ENCODE peak calls at places on chromosomes 2 and 18, in eight cellular contexts. One of them, this sample, is unnamed.

GRCh38 chr2:227411320-227411989 is 23.7 kb upstream of the SCYGR1 start:
- DNase-seq in H9: no peak
- DNase-seq in A549: peak
- DNase-seq in lower lobe of right lung: no peak
- DNase-seq in sigmoid colon: no peak
- DNase-seq in left lung: no peak
- DNase-seq in AG10803: peak
- DNase-seq in HCT116: no peak
- DNase-seq in this sample: no peak

GRCh38 chr2:142734770-142735169 is 142.7 kb upstream of the KYNU start:
- DNase-seq in A549: no peak
- DNase-seq in left lung: no peak
- DNase-seq in AG10803: no peak
- DNase-seq in sigmoid colon: no peak
- DNase-seq in lower lobe of right lung: no peak
- DNase-seq in H9: no peak
- DNase-seq in HCT116: no peak
- DNase-seq in this sample: no peak

GRCh38 chr2:176562359-176563043 is 293.3 kb downstream of the MTX2 start:
- DNase-seq in H9: no peak
- DNase-seq in sigmoid colon: no peak
- DNase-seq in lower lobe of right lung: no peak
- DNase-seq in AG10803: peak
- DNase-seq in HCT116: no peak
- DNase-seq in A549: peak
- DNase-seq in left lung: no peak
- DNase-seq in this sample: no peak

GRCh38 chr2:133817680-133818566 is 249.7 kb upstream of the NCKAP5 start:
- DNase-seq in AG10803: peak
- DNase-seq in lower lobe of right lung: no peak
- DNase-seq in H9: no peak
- DNase-seq in left lung: no peak
- DNase-seq in sigmoid colon: no peak
- DNase-seq in HCT116: peak
- DNase-seq in A549: peak
- DNase-seq in this sample: no peak

GRCh38 chr2:172968061-172968469 is 107.6 kb upstream of the MAP3K20 start:
- DNase-seq in HCT116: no peak
- DNase-seq in AG10803: peak
- DNase-seq in left lung: peak
- DNase-seq in A549: no peak
- DNase-seq in H9: no peak
- DNase-seq in lower lobe of right lung: no peak
- DNase-seq in sigmoid colon: no peak
- DNase-seq in this sample: no peak

GRCh38 chr2:34031097-34031496 is 432.0 kb upstream of the FAM98A start:
- DNase-seq in left lung: no peak
- DNase-seq in A549: no peak
- DNase-seq in HCT116: no peak
- DNase-seq in AG10803: no peak
- DNase-seq in sigmoid colon: no peak
- DNase-seq in H9: no peak
- DNase-seq in lower lobe of right lung: no peak
- DNase-seq in this sample: no peak

GRCh38 chr18:35267161-35267651 is 22.8 kb downstream of the ZSCAN30 start:
- DNase-seq in AG10803: peak
- DNase-seq in HCT116: no peak
- DNase-seq in sigmoid colon: peak
- DNase-seq in A549: no peak
- DNase-seq in lower lobe of right lung: peak
- DNase-seq in left lung: peak
- DNase-seq in H9: peak
- DNase-seq in this sample: peak

GRCh38 chr2:63861220-63861822 is 19.6 kb downstream of the UGP2 start:
- DNase-seq in HCT116: peak
- DNase-seq in A549: peak
- DNase-seq in sigmoid colon: peak
- DNase-seq in left lung: no peak
- DNase-seq in AG10803: peak
- DNase-seq in lower lobe of right lung: no peak
- DNase-seq in H9: no peak
- DNase-seq in this sample: no peak

GRCh38 chr2:35454966-35455638 is 900.5 kb upstream of the CRIM1 start:
- DNase-seq in H9: peak
- DNase-seq in left lung: no peak
- DNase-seq in lower lobe of right lung: no peak
- DNase-seq in A549: peak
- DNase-seq in AG10803: no peak
- DNase-seq in HCT116: peak
- DNase-seq in sigmoid colon: no peak
- DNase-seq in this sample: no peak

GRCh38 chr2:30923575-30923974 is 116.3 kb upstream of the CAPN13 start:
- DNase-seq in left lung: no peak
- DNase-seq in HCT116: no peak
- DNase-seq in lower lobe of right lung: no peak
- DNase-seq in H9: peak
- DNase-seq in AG10803: no peak
- DNase-seq in sigmoid colon: peak
- DNase-seq in A549: no peak
- DNase-seq in this sample: no peak

GRCh38 chr2:46963210-46963609 is 47.6 kb upstream of the MCFD2 start:
- DNase-seq in sigmoid colon: no peak
- DNase-seq in A549: no peak
- DNase-seq in lower lobe of right lung: no peak
- DNase-seq in AG10803: no peak
- DNase-seq in H9: no peak
- DNase-seq in left lung: no peak
- DNase-seq in HCT116: no peak
- DNase-seq in this sample: no peak

GRCh38 chr18:42131044-42131939 is 176.3 kb downstream of the PIK3C3 start:
- DNase-seq in A549: no peak
- DNase-seq in AG10803: no peak
- DNase-seq in sigmoid colon: no peak
- DNase-seq in HCT116: no peak
- DNase-seq in left lung: no peak
- DNase-seq in lower lobe of right lung: no peak
- DNase-seq in H9: no peak
- DNase-seq in this sample: no peak

GRCh38 chr2:15058015-15058414 is 425.5 kb downstream of the LRATD1 start:
- DNase-seq in HCT116: peak
- DNase-seq in sigmoid colon: no peak
- DNase-seq in left lung: no peak
- DNase-seq in H9: no peak
- DNase-seq in lower lobe of right lung: no peak
- DNase-seq in A549: no peak
- DNase-seq in AG10803: no peak
- DNase-seq in this sample: no peak

GRCh38 chr2:241273552-241273988 is 41.9 kb downstream of the HDLBP start:
- DNase-seq in lower lobe of right lung: no peak
- DNase-seq in left lung: no peak
- DNase-seq in HCT116: no peak
- DNase-seq in H9: peak
- DNase-seq in sigmoid colon: no peak
- DNase-seq in AG10803: no peak
- DNase-seq in A549: no peak
- DNase-seq in this sample: no peak

GRCh38 chr2:118697771-118698170 is 149.7 kb downstream of the EN1 start:
- DNase-seq in HCT116: no peak
- DNase-seq in sigmoid colon: no peak
- DNase-seq in AG10803: peak
- DNase-seq in A549: no peak
- DNase-seq in H9: no peak
- DNase-seq in left lung: no peak
- DNase-seq in lower lobe of right lung: no peak
- DNase-seq in this sample: no peak

GRCh38 chr18:59268722-59269562 is 4.3 kb downstream of the RAX start:
- DNase-seq in H9: peak
- DNase-seq in HCT116: no peak
- DNase-seq in AG10803: no peak
- DNase-seq in left lung: peak
- DNase-seq in A549: peak
- DNase-seq in sigmoid colon: no peak
- DNase-seq in lower lobe of right lung: peak
- DNase-seq in this sample: no peak

GRCh38 chr2:63399171-63399570 is 189.1 kb downstream of the WDPCP start:
- DNase-seq in lower lobe of right lung: no peak
- DNase-seq in HCT116: no peak
- DNase-seq in H9: no peak
- DNase-seq in left lung: no peak
- DNase-seq in sigmoid colon: no peak
- DNase-seq in A549: no peak
- DNase-seq in AG10803: no peak
- DNase-seq in this sample: no peak

GRCh38 chr2:96409543-96410184 is 74.1 kb downstream of the NCAPH start:
- DNase-seq in HCT116: no peak
- DNase-seq in AG10803: no peak
- DNase-seq in A549: no peak
- DNase-seq in left lung: peak
- DNase-seq in H9: no peak
- DNase-seq in lower lobe of right lung: no peak
- DNase-seq in sigmoid colon: no peak
- DNase-seq in this sample: no peak

GRCh38 chr2:955829-956731 is 5.4 kb downstream of the SNTG2 start:
- DNase-seq in sigmoid colon: no peak
- DNase-seq in HCT116: no peak
- DNase-seq in lower lobe of right lung: no peak
- DNase-seq in left lung: peak
- DNase-seq in A549: no peak
- DNase-seq in AG10803: no peak
- DNase-seq in H9: peak
- DNase-seq in this sample: no peak

GRCh38 chr2:953408-953807 is 2.8 kb downstream of the SNTG2 start:
- DNase-seq in H9: no peak
- DNase-seq in lower lobe of right lung: no peak
- DNase-seq in left lung: no peak
- DNase-seq in AG10803: no peak
- DNase-seq in A549: no peak
- DNase-seq in sigmoid colon: no peak
- DNase-seq in HCT116: no peak
- DNase-seq in this sample: no peak

GRCh38 chr2:954687-955000 is 4.0 kb downstream of the SNTG2 start:
- DNase-seq in H9: no peak
- DNase-seq in sigmoid colon: no peak
- DNase-seq in A549: no peak
- DNase-seq in HCT116: no peak
- DNase-seq in lower lobe of right lung: no peak
- DNase-seq in left lung: no peak
- DNase-seq in AG10803: no peak
- DNase-seq in this sample: no peak

GRCh38 chr2:951224-952006 is 766 bp downstream of the SNTG2 start:
- DNase-seq in HCT116: no peak
- DNase-seq in left lung: peak
- DNase-seq in lower lobe of right lung: no peak
- DNase-seq in AG10803: no peak
- DNase-seq in A549: no peak
- DNase-seq in sigmoid colon: no peak
- DNase-seq in H9: no peak
- DNase-seq in this sample: no peak

GRCh38 chr2:953975-954686 is 3.5 kb downstream of the SNTG2 start:
- DNase-seq in AG10803: peak
- DNase-seq in left lung: peak
- DNase-seq in H9: no peak
- DNase-seq in A549: peak
- DNase-seq in sigmoid colon: no peak
- DNase-seq in lower lobe of right lung: no peak
- DNase-seq in HCT116: no peak
- DNase-seq in this sample: no peak
- TF ChIP-seq CTCF in AG10803: peak
- TF ChIP-seq CTCF in left lung: no peak
- TF ChIP-seq CTCF in H9: no peak
- TF ChIP-seq CTCF in A549: peak
- TF ChIP-seq CTCF in sigmoid colon: no peak
- TF ChIP-seq CTCF in lower lobe of right lung: peak
- TF ChIP-seq CTCF in HCT116: no peak
- TF ChIP-seq CTCF in this sample: no peak

GRCh38 chr2:48566582-48566981 is 36.6 kb downstream of the STON1 start:
- DNase-seq in left lung: no peak
- DNase-seq in A549: peak
- DNase-seq in H9: no peak
- DNase-seq in HCT116: no peak
- DNase-seq in AG10803: peak
- DNase-seq in lower lobe of right lung: no peak
- DNase-seq in sigmoid colon: no peak
- DNase-seq in this sample: no peak
- TF ChIP-seq CTCF in left lung: peak
- TF ChIP-seq CTCF in A549: peak
- TF ChIP-seq CTCF in H9: peak
- TF ChIP-seq CTCF in HCT116: no peak
- TF ChIP-seq CTCF in AG10803: peak
- TF ChIP-seq CTCF in lower lobe of right lung: peak
- TF ChIP-seq CTCF in sigmoid colon: no peak
- TF ChIP-seq CTCF in this sample: no peak

GRCh38 chr2:16323131-16323520 is 342.5 kb downstream of the CYRIA start:
- DNase-seq in A549: no peak
- DNase-seq in HCT116: no peak
- DNase-seq in sigmoid colon: no peak
- DNase-seq in H9: no peak
- DNase-seq in lower lobe of right lung: no peak
- DNase-seq in left lung: no peak
- DNase-seq in AG10803: no peak
- DNase-seq in this sample: no peak
- TF ChIP-seq CTCF in A549: no peak
- TF ChIP-seq CTCF in HCT116: no peak
- TF ChIP-seq CTCF in sigmoid colon: no peak
- TF ChIP-seq CTCF in H9: no peak
- TF ChIP-seq CTCF in lower lobe of right lung: no peak
- TF ChIP-seq CTCF in left lung: no peak
- TF ChIP-seq CTCF in AG10803: no peak
- TF ChIP-seq CTCF in this sample: no peak

DNA sequence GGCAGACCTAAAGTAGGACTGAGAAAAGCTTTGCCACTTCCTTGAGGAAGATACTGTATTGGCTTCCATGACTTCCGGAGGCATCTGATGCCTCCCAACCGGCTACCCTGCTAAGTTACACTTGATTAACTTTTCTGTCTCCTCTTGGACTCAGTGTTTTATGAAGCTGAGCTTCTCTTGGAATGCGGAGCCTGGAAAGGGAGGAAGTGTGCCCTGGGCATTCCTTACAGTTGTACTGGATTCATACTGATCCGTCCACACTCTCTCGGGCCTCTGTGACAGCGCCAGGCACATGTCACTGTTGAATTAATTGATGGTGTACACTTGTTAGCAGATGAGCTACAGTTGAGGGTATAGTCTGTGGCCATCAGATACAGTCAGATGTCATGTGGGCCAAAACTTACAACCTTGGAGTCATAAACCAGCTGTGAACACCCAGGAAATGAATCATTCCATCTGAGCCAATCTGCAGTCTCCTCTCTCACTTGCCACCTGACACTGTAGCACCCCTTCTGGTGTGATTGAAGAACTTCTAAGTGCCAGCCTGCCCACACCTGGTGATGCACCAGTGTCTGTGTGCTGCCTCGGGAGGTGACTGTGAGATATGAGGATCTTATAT is 122.5 kb downstream of the FHOD3 start:
- DNase-seq in AG10803: peak
- DNase-seq in lower lobe of right lung: no peak
- DNase-seq in left lung: no peak
- DNase-seq in sigmoid colon: no peak
- DNase-seq in A549: peak
- DNase-seq in H9: no peak
- DNase-seq in HCT116: peak
- DNase-seq in this sample: no peak
- TF ChIP-seq CTCF in AG10803: peak
- TF ChIP-seq CTCF in lower lobe of right lung: no peak
- TF ChIP-seq CTCF in left lung: no peak
- TF ChIP-seq CTCF in sigmoid colon: no peak
- TF ChIP-seq CTCF in A549: no peak
- TF ChIP-seq CTCF in H9: peak
- TF ChIP-seq CTCF in HCT116: peak
- TF ChIP-seq CTCF in this sample: no peak